ENCODE peak calls at places on chromosome X, in ten cellular contexts. R is body of pancreas, S is ovary, E is suprapubic skin, U is A549, J is endothelial cell of umbilical vein, P is stomach, Y is upper lobe of left lung, V is tibial nerve, L is testis. Q is an unnamed sample. For H3K4me1, the result is how much of the 10 kb centered on the place peaks cover.

GRCh38 chrX:13101439-13102139 is 57.2 kb upstream of the FAM9C start:
- DNase-seq in L (peak), E (peak), Y (no peak), U (peak), S (peak), P (peak), V (peak), R (peak), J (peak), Q (no peak)

GRCh38 chrX:57138674-57139073 is 1.5 kb upstream of the SPIN2A start:
- DNase-seq in R (no peak), Y (no peak), P (no peak), J (no peak), E (no peak), U (no peak), V (no peak), S (no peak), L (no peak), Q (no peak)

GRCh38 chrX:14095702-14096101 is 66.0 kb upstream of the GEMIN8 start:
- DNase-seq in R (peak), P (peak), Y (no peak), U (peak), J (peak), L (peak), S (peak), E (no peak), V (no peak), Q (peak)

GRCh38 chrX:118254611-118255010 is 91.3 kb upstream of the WDR44 start:
- DNase-seq in R (peak), J (peak), P (peak), Y (no peak), L (peak), E (no peak), S (peak), U (peak), V (peak), Q (peak)

GRCh38 chrX:42567268-42567667 is 210.7 kb downstream of the PPP1R2C start:
- DNase-seq in J (no peak), L (no peak), V (no peak), S (no peak), U (no peak), Y (no peak), P (no peak), E (no peak), R (no peak), Q (no peak)

GRCh38 chrX:17654116-17654515 is 83.2 kb upstream of the SCML1 start:
- DNase-seq in E (no peak), S (no peak), L (no peak), P (no peak), R (no peak), Y (no peak), V (no peak), U (no peak), J (no peak), Q (no peak)

GRCh38 chrX:51922561-51922960 is 29.1 kb downstream of the MAGED1 start:
- DNase-seq in S (no peak), J (no peak), V (no peak), L (no peak), R (no peak), P (no peak), E (no peak), U (no peak), Y (no peak), Q (no peak)

GRCh38 chrX:149618871-149619270 is 12.7 kb downstream of the TMEM185A start:
- DNase-seq in P (no peak), Y (no peak), S (no peak), E (no peak), L (no peak), V (no peak), J (no peak), U (no peak), R (no peak), Q (no peak)

GRCh38 chrX:112753116-112753515 is 73.4 kb upstream of the LHFPL1 start:
- DNase-seq in J (no peak), V (no peak), U (no peak), P (no peak), E (no peak), L (no peak), S (no peak), R (no peak), Y (no peak), Q (no peak)

GRCh38 chrX:49063715-49064114 is 4.9 kb downstream of the CCDC120 start:
- DNase-seq in J (no peak), P (no peak), U (no peak), R (no peak), L (no peak), S (no peak), E (no peak), Y (no peak), V (no peak), Q (no peak)

GRCh38 chrX:110732274-110732673 is 63.3 kb downstream of the CHRDL1 start:
- DNase-seq in E (no peak), J (no peak), S (no peak), U (no peak), Y (no peak), L (no peak), V (no peak), R (peak), P (no peak), Q (no peak)

GRCh38 chrX:105527759-105528158 is 294.6 kb upstream of the NRK start:
- DNase-seq in J (no peak), Y (no peak), S (no peak), E (no peak), L (no peak), V (no peak), R (no peak), P (no peak), U (no peak), Q (no peak)

GRCh38 chrX:85963736-85964135 is 83.6 kb downstream of the CHM start:
- DNase-seq in V (no peak), J (peak), R (no peak), Y (no peak), S (no peak), L (no peak), E (no peak), U (peak), P (no peak), Q (no peak)

GRCh38 chrX:18649498-18649951 is 22.4 kb downstream of the RS1 start:
- DNase-seq in L (no peak), S (no peak), V (no peak), J (no peak), U (no peak), P (no peak), R (no peak), E (no peak), Y (peak), Q (peak)

GRCh38 chrX:45775462-45775861 is 574.8 kb upstream of the DIPK2B start:
- DNase-seq in J (peak), S (no peak), E (no peak), Y (no peak), U (peak), P (no peak), V (no peak), R (no peak), L (no peak), Q (no peak)

GRCh38 chrX:69603566-69604194 is 12.2 kb upstream of the EDA start:
- DNase-seq in J (no peak), V (no peak), R (peak), E (no peak), P (no peak), Y (no peak), S (no peak), U (no peak), L (no peak), Q (no peak)

DNA sequence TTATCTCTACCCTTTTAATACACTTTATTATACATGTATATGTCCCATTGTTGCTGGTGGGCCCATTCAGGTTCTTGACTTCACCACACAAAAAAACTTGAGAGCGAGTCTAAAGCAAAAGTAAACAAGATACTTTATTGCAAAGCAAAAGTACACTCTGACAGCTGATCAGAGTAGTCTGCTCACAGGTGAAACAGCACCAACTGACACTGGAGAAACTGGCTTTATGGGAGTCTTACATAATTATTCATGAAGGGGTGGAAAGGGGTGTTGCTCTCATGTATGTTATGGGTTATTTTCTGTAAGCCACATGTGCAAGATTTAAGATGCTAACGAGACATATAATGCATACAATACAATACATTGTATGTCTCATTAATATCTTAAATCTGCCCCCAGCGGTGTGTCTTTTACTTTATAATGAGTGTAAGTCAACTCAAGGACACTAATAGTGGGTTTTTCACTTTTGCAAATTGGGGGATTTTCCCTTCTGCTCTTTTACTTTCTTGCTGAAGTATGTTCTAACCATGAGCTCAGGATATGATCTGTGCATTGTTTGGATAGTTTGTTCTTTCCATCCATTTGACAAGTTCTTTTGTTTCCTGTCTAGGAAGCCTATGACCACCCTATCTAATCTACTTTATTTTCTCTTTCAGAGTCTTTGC is 256.1 kb upstream of the ITM2A start:
- DNase-seq in L (no peak), P (no peak), R (no peak), U (no peak), J (no peak), Y (no peak), E (no peak), S (no peak), V (no peak), Q (no peak)
- H3K4me3 ChIP-seq in L (no peak), P (no peak), R (no peak), U (no peak), J (no peak), Y (no peak), E (no peak), S (no peak), V (no peak), Q (no peak)

GRCh38 chrX:136205882-136206281 is 45.3 kb downstream of the MAP7D3 start:
- DNase-seq in P (no peak), Y (no peak), E (peak), U (no peak), S (no peak), V (no peak), L (no peak), R (no peak), J (no peak), Q (no peak)

GRCh38 chrX:136204571-136204970 is 46.6 kb downstream of the MAP7D3 start:
- DNase-seq in L (no peak), Y (no peak), E (peak), U (peak), P (no peak), R (no peak), S (no peak), V (no peak), J (peak), Q (peak)

GRCh38 chrX:136207546-136207945 is 43.7 kb downstream of the MAP7D3 start:
- DNase-seq in V (no peak), Y (no peak), E (no peak), U (no peak), J (no peak), S (no peak), P (no peak), L (no peak), R (no peak), Q (no peak)

GRCh38 chrX:136209016-136209738 is 42.0 kb downstream of the MAP7D3 start:
- DNase-seq in S (peak), Y (no peak), U (peak), P (peak), J (peak), E (peak), V (peak), R (peak), L (peak), Q (peak)

GRCh38 chrX:136206916-136207315 is 44.3 kb downstream of the MAP7D3 start:
- DNase-seq in U (no peak), E (no peak), P (no peak), V (no peak), S (no peak), J (no peak), L (no peak), R (no peak), Y (no peak), Q (no peak)
- H3K4me1 ChIP-seq in U (under half), E (under half), P (under half), V (under half), S (under half), J (under half), L (under half), R (under half), Y (under half), Q (half or more)

GRCh38 chrX:101051153-101051548 is 760 bp downstream of the TRMT2B start:
- DNase-seq in Y (no peak), V (no peak), S (peak), R (no peak), L (no peak), J (no peak), E (peak), U (no peak), P (no peak), Q (no peak)

GRCh38 chrX:101057095-101057714 is 5.3 kb upstream of the TRMT2B start:
- DNase-seq in R (no peak), L (no peak), P (no peak), V (no peak), Y (no peak), J (peak), E (no peak), U (no peak), S (no peak), Q (no peak)

GRCh38 chrX:101051549-101052302 is at the start of gene TRMT2B:
- DNase-seq in V (peak), E (peak), S (peak), Y (peak), L (peak), U (peak), P (peak), R (peak), J (peak), Q (peak)
- TF ChIP-seq POLR2A in V (no peak), E (no peak), S (no peak), Y (no peak), L (no peak), U (peak), P (no peak), R (peak), J (peak), Q (peak)

DNA sequence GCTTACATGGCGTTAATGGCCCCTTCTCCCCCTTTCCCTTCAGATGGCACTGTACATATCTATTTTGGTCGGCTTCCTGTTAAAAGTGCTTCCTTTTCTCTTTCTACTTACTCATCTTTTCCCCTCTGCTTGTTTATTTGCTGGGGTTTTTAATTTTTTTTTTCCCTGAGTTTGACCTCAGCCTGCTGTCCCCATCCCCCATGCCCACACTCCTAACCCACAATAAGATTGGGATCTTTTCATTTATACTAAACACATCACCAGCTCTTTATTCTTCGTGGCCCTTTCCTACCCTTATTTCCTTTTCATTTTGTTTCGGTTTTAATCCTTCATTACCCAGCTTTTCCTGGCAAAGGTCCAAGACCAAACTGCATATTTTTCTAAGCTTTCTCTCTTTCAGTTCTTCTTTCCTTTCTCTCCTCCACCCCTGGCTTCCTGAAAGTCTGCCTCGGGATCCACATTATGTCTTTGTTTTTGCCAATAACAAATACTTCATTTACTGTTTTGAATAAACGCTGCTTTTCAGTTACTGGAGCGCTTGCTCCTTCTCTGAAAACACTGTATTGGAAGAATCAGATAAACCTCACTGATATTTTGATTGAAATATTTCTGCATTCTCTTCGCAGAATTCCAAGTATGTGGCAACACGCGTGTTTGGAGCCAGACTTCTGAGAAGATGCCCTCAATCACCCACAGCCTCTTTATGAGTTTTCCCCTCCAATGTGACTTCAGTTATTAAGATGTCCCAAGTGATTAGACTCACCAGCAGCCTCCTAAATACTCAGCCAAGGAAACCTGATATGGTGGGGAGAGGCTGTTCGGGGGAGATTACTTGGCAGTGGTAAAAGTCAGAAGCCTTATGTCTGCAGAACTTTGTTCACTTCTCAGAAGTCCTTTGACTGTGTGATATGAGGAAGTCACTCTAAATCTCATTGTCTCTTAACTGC is 151.8 kb upstream of the USP9X start:
- DNase-seq in P (no peak), L (no peak), U (peak), V (no peak), Y (no peak), E (no peak), R (peak), S (no peak), J (peak), Q (no peak)
- H3K4me3 ChIP-seq in P (peak), L (no peak), U (peak), V (peak), Y (peak), E (peak), R (no peak), S (peak), J (peak), Q (no peak)

DNA sequence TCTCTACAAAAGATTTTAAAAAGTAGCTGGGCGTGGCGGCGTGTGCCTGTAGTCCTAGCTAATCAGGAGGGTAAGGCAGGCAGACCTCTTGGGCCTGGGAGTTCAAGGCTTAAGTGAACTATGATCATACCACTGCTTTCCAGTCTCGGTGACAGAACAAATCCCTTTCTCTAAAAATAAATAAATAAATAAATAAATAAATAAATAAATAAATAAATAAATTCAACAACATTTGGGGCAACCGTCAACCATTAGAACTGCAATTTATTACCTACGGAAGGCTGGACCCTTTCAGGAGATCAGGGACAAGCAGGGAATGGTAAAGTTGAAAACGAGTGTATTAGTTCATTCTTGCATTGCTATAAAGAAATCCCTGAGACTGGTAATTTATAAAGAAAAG is 136.2 kb upstream of the USP9X start:
- DNase-seq in V (no peak), E (no peak), U (no peak), S (no peak), J (no peak), Y (no peak), P (no peak), L (no peak), R (no peak), Q (no peak)
- H3K4me1 ChIP-seq in V (under half), E (under half), U (under half), S (under half), J (under half), Y (under half), P (under half), L (under half), R (under half), Q (under half)

GRCh38 chrX:154411322-154411980 is at the start of gene TAFAZZIN:
- DNase-seq in J (peak), L (peak), E (peak), P (peak), V (peak), Y (peak), U (peak), R (peak), S (peak), Q (peak)

GRCh38 chrX:154411981-154412340 is 622 bp downstream of the TAFAZZIN start:
- DNase-seq in J (peak), U (peak), R (peak), V (peak), S (peak), P (peak), L (peak), Y (no peak), E (peak), Q (peak)

GRCh38 chrX:154412468-154412867 is 1.1 kb downstream of the TAFAZZIN start:
- DNase-seq in E (peak), P (no peak), U (no peak), J (no peak), R (no peak), S (no peak), L (no peak), V (no peak), Y (no peak), Q (peak)

GRCh38 chrX:154409222-154409871 is at the start of gene DNASE1L1:
- DNase-seq in E (peak), R (peak), Y (peak), U (peak), L (peak), V (peak), S (no peak), J (peak), P (peak), Q (peak)

GRCh38 chrX:154408659-154409221 is 314 bp downstream of the DNASE1L1 start:
- DNase-seq in L (no peak), J (no peak), R (no peak), U (no peak), S (no peak), V (no peak), Y (no peak), P (no peak), E (no peak), Q (no peak)
- TF ChIP-seq POLR2A in L (no peak), J (no peak), R (no peak), U (no peak), S (no peak), V (no peak), Y (no peak), P (no peak), E (no peak), Q (no peak)

DNA sequence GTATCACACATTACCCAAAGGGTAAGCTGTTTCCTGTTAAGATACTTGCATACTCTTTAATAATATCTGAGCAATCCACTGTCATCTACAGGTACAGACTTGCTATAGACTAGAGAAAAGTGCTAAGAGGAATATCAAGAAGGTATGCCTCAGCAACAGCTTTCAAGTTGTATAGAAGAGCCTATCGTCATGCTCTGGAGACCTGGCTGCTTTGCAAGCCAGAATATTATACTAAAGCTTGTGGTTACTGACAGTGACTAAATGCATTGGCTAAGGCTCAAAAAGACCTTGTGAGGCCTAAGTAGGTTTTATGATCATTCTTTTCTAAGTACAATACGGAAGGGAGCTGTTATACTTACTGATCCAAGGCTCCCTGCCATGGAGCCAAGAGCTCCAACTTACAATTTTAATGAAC is 11.3 kb downstream of the LAMP2 start:
- DNase-seq in E (no peak), S (no peak), U (no peak), Y (no peak), J (no peak), P (no peak), V (no peak), L (no peak), R (no peak), Q (peak)
- H3K4me3 ChIP-seq in E (no peak), S (no peak), U (no peak), Y (no peak), J (no peak), P (no peak), V (no peak), L (no peak), R (no peak), Q (no peak)

DNA sequence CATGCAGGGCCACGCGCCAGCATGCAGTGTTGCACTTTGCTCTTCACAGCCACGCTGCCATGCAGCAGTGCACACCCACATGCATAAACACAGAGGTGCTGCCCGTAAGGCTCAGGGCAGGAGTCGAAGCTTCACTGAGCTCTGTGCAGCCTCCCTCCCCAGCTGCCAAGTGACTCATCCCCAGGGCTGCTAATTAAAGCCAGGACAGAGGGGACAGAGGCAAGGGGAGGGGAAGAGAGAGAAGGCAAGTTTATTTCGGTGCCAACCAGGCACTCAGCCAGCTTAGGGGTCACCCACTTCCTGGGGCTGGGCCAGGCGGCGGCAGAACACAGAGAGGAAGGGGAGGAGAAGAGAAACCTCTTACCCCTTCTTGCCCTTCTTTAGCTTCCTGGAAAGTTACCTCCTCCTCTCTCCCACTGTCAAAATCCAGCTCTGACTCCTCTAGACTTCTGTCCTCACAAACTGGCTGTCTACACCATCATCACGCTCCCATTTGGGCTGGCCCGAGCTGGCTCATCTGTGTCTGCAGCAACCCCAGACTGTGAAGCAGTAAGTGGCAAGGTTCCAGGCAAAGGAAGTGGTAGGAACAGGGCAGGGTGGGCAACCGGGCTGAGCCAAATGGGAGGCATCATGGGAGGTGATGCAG is 6.2 kb upstream of the IQSEC2 start:
- DNase-seq in J (peak), S (peak), R (peak), L (no peak), V (peak), P (peak), U (no peak), E (peak), Y (no peak), Q (peak)
- H3K4me1 ChIP-seq in J (under half), S (under half), R (under half), L (under half), V (under half), P (under half), U (under half), E (under half), Y (under half), Q (under half)